ENCODE peak calls at places on chromosomes 16 and 17, in five cellular contexts. One of them, this sample, is unnamed.

GRCh38 chr16:14510581-14510938 is 119.5 kb downstream of the PARN start:
- DNase-seq in body of pancreas: no peak
- DNase-seq in ascending aorta: no peak
- DNase-seq in aorta: no peak
- DNase-seq in uterus: no peak
- DNase-seq in this sample: no peak

GRCh38 chr16:84925092-84925772 is 86.1 kb downstream of the ZDHHC7 start:
- DNase-seq in body of pancreas: peak; percentile 55
- DNase-seq in ascending aorta: no peak
- DNase-seq in aorta: peak; percentile 75
- DNase-seq in uterus: no peak
- DNase-seq in this sample: peak; percentile 41

GRCh38 chr17:45867171-45867570 is 22.5 kb downstream of the SPPL2C start:
- DNase-seq in body of pancreas: no peak
- DNase-seq in ascending aorta: no peak
- DNase-seq in aorta: no peak
- DNase-seq in uterus: no peak
- DNase-seq in this sample: no peak

GRCh38 chr17:50657627-50658026 is 22.9 kb downstream of the ABCC3 start:
- DNase-seq in body of pancreas: no peak
- DNase-seq in ascending aorta: no peak
- DNase-seq in aorta: no peak
- DNase-seq in uterus: no peak
- DNase-seq in this sample: no peak

GRCh38 chr17:81043725-81044427 is 8.9 kb downstream of the BAIAP2 start:
- DNase-seq in body of pancreas: peak; percentile 48
- DNase-seq in ascending aorta: no peak
- DNase-seq in aorta: no peak
- DNase-seq in uterus: peak; percentile 46
- DNase-seq in this sample: no peak

GRCh38 chr17:76279742-76280287 is 14.7 kb downstream of the UBALD2 start:
- DNase-seq in body of pancreas: no peak
- DNase-seq in ascending aorta: no peak
- DNase-seq in aorta: no peak
- DNase-seq in uterus: no peak
- DNase-seq in this sample: no peak

GRCh38 chr16:81076566-81077076 is 417 bp downstream of the C16orf46 start:
- DNase-seq in body of pancreas: peak; percentile 86
- DNase-seq in ascending aorta: peak; percentile 40
- DNase-seq in aorta: peak; percentile 94
- DNase-seq in uterus: peak; percentile 91
- DNase-seq in this sample: peak; percentile 89

GRCh38 chr16:23597003-23597756 is 1.1 kb upstream of the NDUFAB1 start:
- DNase-seq in body of pancreas: no peak
- DNase-seq in ascending aorta: no peak
- DNase-seq in aorta: no peak
- DNase-seq in uterus: no peak
- DNase-seq in this sample: peak; percentile 26

GRCh38 chr17:57445051-57445450 is 188.7 kb downstream of the MSI2 start:
- DNase-seq in body of pancreas: no peak
- DNase-seq in ascending aorta: no peak
- DNase-seq in aorta: no peak
- DNase-seq in uterus: no peak
- DNase-seq in this sample: no peak

GRCh38 chr16:21973945-21974344 is 20.8 kb downstream of the UQCRC2 start:
- DNase-seq in body of pancreas: no peak
- DNase-seq in ascending aorta: no peak
- DNase-seq in aorta: no peak
- DNase-seq in uterus: no peak
- DNase-seq in this sample: no peak

GRCh38 chr17:33712120-33712519 is 419.0 kb upstream of the ASIC2 start:
- DNase-seq in body of pancreas: no peak
- DNase-seq in ascending aorta: no peak
- DNase-seq in aorta: no peak
- DNase-seq in uterus: no peak
- DNase-seq in this sample: no peak

GRCh38 chr17:78970834-78971763 is 8.6 kb downstream of the LGALS3BP start:
- DNase-seq in body of pancreas: peak; percentile 84
- DNase-seq in ascending aorta: peak; percentile 28
- DNase-seq in aorta: peak; percentile 89
- DNase-seq in uterus: peak; percentile 88
- DNase-seq in this sample: peak; percentile 75

GRCh38 chr17:58630883-58631522 is 60.8 kb downstream of the TEX14 start:
- DNase-seq in body of pancreas: peak; percentile 49
- DNase-seq in ascending aorta: no peak
- DNase-seq in aorta: no peak
- DNase-seq in uterus: peak; percentile 53
- DNase-seq in this sample: peak; percentile 77

GRCh38 chr16:55701442-55702319 is 45.9 kb downstream of the SLC6A2 start:
- DNase-seq in body of pancreas: peak; percentile 64
- DNase-seq in ascending aorta: no peak
- DNase-seq in aorta: peak; percentile 70
- DNase-seq in uterus: peak; percentile 31
- DNase-seq in this sample: peak; percentile 72

GRCh38 chr17:43917348-43918025 is 10.2 kb upstream of the MPP2 start:
- DNase-seq in body of pancreas: peak; percentile 21
- DNase-seq in ascending aorta: no peak
- DNase-seq in aorta: peak; percentile 72
- DNase-seq in uterus: no peak
- DNase-seq in this sample: peak; percentile 17
- H3K27ac ChIP-seq in body of pancreas: no peak overlapping the region
- H3K27ac ChIP-seq in ascending aorta: no peak overlapping the region
- H3K27ac ChIP-seq in aorta: no peak overlapping the region
- H3K27ac ChIP-seq in uterus: no peak overlapping the region
- H3K27ac ChIP-seq in this sample: no peak overlapping the region

DNA sequence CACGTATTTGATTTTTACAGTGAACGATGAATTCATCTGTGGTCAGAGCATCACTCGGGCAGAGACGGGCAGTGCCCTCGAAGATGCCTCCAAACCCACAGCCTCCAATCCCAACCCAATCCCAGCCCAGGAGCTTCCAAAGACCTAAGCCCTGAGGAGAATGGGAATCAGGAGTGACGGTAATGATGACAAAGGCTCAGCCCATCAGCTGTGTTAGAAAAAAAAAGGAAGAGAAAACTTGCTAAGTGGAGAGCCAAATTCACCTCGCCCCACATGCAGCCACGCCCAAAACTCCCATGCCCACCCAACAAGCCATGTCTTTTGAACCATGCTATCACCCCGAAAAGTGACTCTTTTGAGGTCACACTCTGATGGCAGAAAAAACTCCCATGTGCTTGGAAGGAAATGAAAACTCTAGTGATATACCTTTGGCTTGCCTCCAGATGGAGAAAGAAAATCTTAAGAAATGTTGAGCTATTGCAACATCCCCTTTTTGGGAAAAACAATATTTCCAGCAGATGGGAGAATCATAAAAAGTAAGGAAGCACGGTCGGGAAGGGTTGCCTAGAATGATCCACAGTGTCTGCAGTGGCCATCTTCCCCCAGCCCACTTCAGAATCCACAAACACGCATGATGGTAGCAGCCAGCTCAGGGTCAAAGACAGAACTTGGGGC is 37.7 kb downstream of the XYLT1 start:
- DNase-seq in body of pancreas: no peak
- DNase-seq in ascending aorta: no peak
- DNase-seq in aorta: no peak
- DNase-seq in uterus: peak; percentile 31
- DNase-seq in this sample: peak; percentile 70
- H3K27ac ChIP-seq in body of pancreas: no peak overlapping the region
- H3K27ac ChIP-seq in ascending aorta: peak overlapping the region; percentile 44
- H3K27ac ChIP-seq in aorta: no peak overlapping the region
- H3K27ac ChIP-seq in uterus: peak overlapping the region; percentile 53
- H3K27ac ChIP-seq in this sample: peak overlapping the region; percentile 14

DNA sequence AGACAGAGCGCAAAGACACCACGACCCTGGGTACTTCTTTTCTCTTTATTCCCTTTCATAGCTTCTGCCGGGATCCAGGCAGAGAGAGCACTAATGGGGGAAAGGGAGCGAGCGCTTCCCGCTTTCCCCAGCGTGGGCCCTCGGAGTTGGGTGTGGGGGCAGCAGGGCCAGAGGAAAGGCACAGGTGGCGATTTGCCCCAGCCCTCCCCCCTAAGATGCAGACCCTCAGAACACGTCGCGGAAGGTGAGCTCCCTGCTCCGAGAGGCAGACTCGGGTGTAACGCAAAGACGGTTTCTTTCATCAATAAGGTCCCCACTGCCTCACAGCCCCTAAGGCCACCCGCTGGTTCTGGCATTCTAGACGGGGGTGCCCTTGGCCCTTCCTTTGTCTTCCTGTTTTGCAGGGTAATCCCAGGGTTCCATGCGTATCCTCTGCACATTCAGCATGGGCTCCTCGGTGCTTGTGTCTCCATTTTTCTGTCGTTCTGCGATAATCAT is 570 bp upstream of the NME3 start:
- DNase-seq in body of pancreas: no peak
- DNase-seq in ascending aorta: no peak
- DNase-seq in aorta: no peak
- DNase-seq in uterus: no peak
- DNase-seq in this sample: no peak
- H3K27ac ChIP-seq in body of pancreas: no peak overlapping the region
- H3K27ac ChIP-seq in ascending aorta: peak overlapping the region; percentile 86
- H3K27ac ChIP-seq in aorta: no peak overlapping the region
- H3K27ac ChIP-seq in uterus: peak overlapping the region; percentile 74
- H3K27ac ChIP-seq in this sample: peak overlapping the region; percentile 38

DNA sequence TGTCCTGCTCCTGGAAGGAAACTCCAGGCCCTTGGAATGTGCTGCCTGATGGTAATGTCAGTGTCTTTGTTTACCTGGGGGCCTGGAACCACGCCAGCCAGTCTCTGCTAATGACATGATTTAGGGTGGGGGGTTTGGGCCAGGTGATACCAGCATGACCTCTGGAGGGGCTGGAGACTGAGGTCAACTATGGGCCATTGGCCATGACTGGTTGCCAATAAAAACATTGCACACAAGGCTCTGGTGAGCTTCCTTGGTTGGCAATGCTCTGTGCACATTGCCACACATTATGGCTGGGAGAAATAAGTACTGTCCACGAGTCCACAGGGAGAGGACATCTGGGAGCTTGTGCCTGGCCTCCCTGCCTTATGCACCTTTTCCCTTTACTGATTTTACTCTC is 52.5 kb downstream of the LITAF start:
- DNase-seq in body of pancreas: no peak
- DNase-seq in ascending aorta: no peak
- DNase-seq in aorta: no peak
- DNase-seq in uterus: no peak
- DNase-seq in this sample: peak; percentile 20
- H3K27ac ChIP-seq in body of pancreas: no peak overlapping the region
- H3K27ac ChIP-seq in ascending aorta: no peak overlapping the region
- H3K27ac ChIP-seq in aorta: no peak overlapping the region
- H3K27ac ChIP-seq in uterus: no peak overlapping the region
- H3K27ac ChIP-seq in this sample: no peak overlapping the region

DNA sequence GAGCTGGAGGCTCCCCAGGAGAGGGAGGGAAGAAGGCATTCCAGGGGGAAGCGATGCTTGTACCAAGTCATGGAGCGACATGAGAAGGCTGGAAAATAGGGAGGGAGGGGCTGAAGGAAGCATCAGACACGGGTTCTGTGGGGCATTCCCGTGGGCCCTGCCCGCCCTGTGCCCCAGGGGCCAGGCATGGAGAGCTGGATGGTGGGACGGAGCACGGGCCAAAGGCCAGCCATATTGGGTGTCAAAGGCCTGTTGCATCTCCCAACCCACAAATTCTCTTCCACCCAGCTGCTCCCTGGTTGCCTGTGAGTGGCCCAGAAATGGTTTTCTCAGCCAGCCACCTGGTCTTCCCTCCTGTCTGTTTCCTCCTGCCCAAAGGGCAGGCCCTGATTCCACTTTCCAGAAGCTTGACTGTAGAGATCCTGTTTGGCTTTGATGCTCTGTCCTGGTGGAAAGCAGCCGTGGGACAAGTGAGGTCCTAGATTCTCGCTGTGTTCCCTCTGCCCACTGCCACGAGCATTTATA is 3.2 kb downstream of the CDR2L start:
- DNase-seq in body of pancreas: no peak
- DNase-seq in ascending aorta: no peak
- DNase-seq in aorta: no peak
- DNase-seq in uterus: no peak
- DNase-seq in this sample: no peak
- H3K27ac ChIP-seq in body of pancreas: no peak overlapping the region
- H3K27ac ChIP-seq in ascending aorta: no peak overlapping the region
- H3K27ac ChIP-seq in aorta: no peak overlapping the region
- H3K27ac ChIP-seq in uterus: no peak overlapping the region
- H3K27ac ChIP-seq in this sample: no peak overlapping the region

DNA sequence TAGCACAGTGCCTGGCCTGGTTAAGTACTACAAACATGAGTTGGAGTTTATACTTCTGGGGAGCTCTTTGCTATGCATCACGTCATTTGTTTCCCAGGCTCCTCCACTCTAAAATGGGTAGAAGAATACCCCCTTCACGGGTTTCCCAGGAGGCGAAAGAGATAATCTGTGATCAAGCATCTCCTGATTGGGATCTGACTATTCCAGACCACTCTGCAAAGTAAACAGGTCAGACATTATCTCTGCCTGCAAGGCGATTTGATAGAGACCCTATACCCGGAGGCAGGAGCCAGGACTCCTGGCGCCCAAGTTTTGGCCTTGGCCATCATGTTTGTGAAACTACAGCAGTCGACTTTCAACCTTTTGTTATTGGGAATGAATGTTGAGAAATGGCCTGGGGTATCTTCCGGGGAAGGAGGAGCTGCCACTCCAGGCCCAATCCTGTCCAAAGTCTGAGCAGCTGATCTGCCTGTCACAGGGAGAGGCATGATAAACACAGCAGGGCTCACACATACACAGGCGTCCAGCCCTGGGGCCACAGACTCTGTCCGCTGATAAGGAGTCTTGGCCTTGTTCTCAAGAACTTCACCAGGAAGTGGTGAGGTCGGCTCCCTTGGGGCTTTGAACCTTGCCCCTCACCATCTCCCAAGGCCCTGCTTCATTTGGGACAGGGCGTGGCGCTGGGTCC is 199.9 kb downstream of the MAF start:
- DNase-seq in body of pancreas: no peak
- DNase-seq in ascending aorta: no peak
- DNase-seq in aorta: no peak
- DNase-seq in uterus: no peak
- DNase-seq in this sample: no peak
- H3K27ac ChIP-seq in body of pancreas: no peak overlapping the region
- H3K27ac ChIP-seq in ascending aorta: no peak overlapping the region
- H3K27ac ChIP-seq in aorta: no peak overlapping the region
- H3K27ac ChIP-seq in uterus: no peak overlapping the region
- H3K27ac ChIP-seq in this sample: no peak overlapping the region

This sample was measured in GM23248.